ENCODE peak calls at places on chromosomes 12 and 14, in four cellular contexts. One of them, this sample, is unnamed. For H3K27me3, the result is how much of the 10 kb centered on the place peaks cover.

GRCh38 chr14:79822034-79822433 is 389.3 kb downstream of the DIO2 start:
- DNase-seq in fibroblast of lung: no peak
- DNase-seq in K562: no peak
- DNase-seq in mammary epithelial cell: no peak
- DNase-seq in this sample: no peak

GRCh38 chr14:25400607-25401206 is 350.8 kb upstream of the STXBP6 start:
- DNase-seq in K562: peak
- DNase-seq in mammary epithelial cell: peak
- DNase-seq in fibroblast of lung: peak
- DNase-seq in this sample: peak

GRCh38 chr12:122870867-122871664 is 24.9 kb downstream of the VPS37B start:
- DNase-seq in mammary epithelial cell: no peak
- DNase-seq in fibroblast of lung: peak
- DNase-seq in K562: no peak
- DNase-seq in this sample: no peak

GRCh38 chr12:100545092-100545491 is 28.4 kb upstream of the GAS2L3 start:
- DNase-seq in mammary epithelial cell: peak
- DNase-seq in fibroblast of lung: peak
- DNase-seq in K562: no peak
- DNase-seq in this sample: no peak

GRCh38 chr14:77421241-77421640 is 2.1 kb downstream of the NOXRED1 start:
- DNase-seq in K562: no peak
- DNase-seq in fibroblast of lung: peak
- DNase-seq in mammary epithelial cell: peak
- DNase-seq in this sample: no peak

GRCh38 chr14:21894003-21894897 is 220.6 kb upstream of the OR4E1 start:
- DNase-seq in fibroblast of lung: no peak
- DNase-seq in mammary epithelial cell: no peak
- DNase-seq in K562: no peak
- DNase-seq in this sample: peak

GRCh38 chr14:104007121-104007520 is 64.8 kb upstream of the RD3L start:
- DNase-seq in K562: no peak
- DNase-seq in mammary epithelial cell: no peak
- DNase-seq in fibroblast of lung: no peak
- DNase-seq in this sample: no peak

GRCh38 chr12:100860611-100861010 is 66.0 kb downstream of the ANO4 start:
- DNase-seq in mammary epithelial cell: no peak
- DNase-seq in fibroblast of lung: peak
- DNase-seq in K562: no peak
- DNase-seq in this sample: no peak

GRCh38 chr12:49643961-49644619 is 20.7 kb downstream of the PRPF40B start:
- DNase-seq in mammary epithelial cell: peak
- DNase-seq in K562: no peak
- DNase-seq in fibroblast of lung: no peak
- DNase-seq in this sample: no peak

GRCh38 chr14:53055003-53055402 is 98.1 kb downstream of the DDHD1 start:
- DNase-seq in mammary epithelial cell: peak
- DNase-seq in fibroblast of lung: peak
- DNase-seq in K562: peak
- DNase-seq in this sample: no peak

GRCh38 chr14:102998393-102998792 is 59.0 kb downstream of the CDC42BPB start:
- DNase-seq in mammary epithelial cell: no peak
- DNase-seq in fibroblast of lung: peak
- DNase-seq in K562: no peak
- DNase-seq in this sample: no peak

GRCh38 chr12:97756066-97756701 is 293.6 kb downstream of the RMST start:
- DNase-seq in fibroblast of lung: no peak
- DNase-seq in mammary epithelial cell: no peak
- DNase-seq in K562: no peak
- DNase-seq in this sample: no peak

GRCh38 chr12:30047499-30048262 is 263.9 kb upstream of the TMTC1 start:
- DNase-seq in K562: no peak
- DNase-seq in mammary epithelial cell: peak
- DNase-seq in fibroblast of lung: peak
- DNase-seq in this sample: no peak

GRCh38 chr12:64997858-64998257 is 123.2 kb downstream of the WIF1 start:
- DNase-seq in fibroblast of lung: no peak
- DNase-seq in mammary epithelial cell: no peak
- DNase-seq in K562: no peak
- DNase-seq in this sample: no peak

GRCh38 chr12:55724226-55724939 is 4.2 kb downstream of the RDH5 start:
- DNase-seq in fibroblast of lung: peak
- DNase-seq in K562: peak
- DNase-seq in mammary epithelial cell: peak
- DNase-seq in this sample: peak

GRCh38 chr14:93156693-93157369 is 27.9 kb downstream of the MOAP1 start:
- DNase-seq in mammary epithelial cell: no peak
- DNase-seq in fibroblast of lung: no peak
- DNase-seq in K562: no peak
- DNase-seq in this sample: no peak

GRCh38 chr12:116065561-116065960 is 211.9 kb downstream of the MED13L start:
- DNase-seq in mammary epithelial cell: no peak
- DNase-seq in fibroblast of lung: no peak
- DNase-seq in K562: no peak
- DNase-seq in this sample: no peak

GRCh38 chr12:507261-507853 is 47.6 kb downstream of the B4GALNT3 start:
- DNase-seq in K562: no peak
- DNase-seq in mammary epithelial cell: no peak
- DNase-seq in fibroblast of lung: no peak
- DNase-seq in this sample: no peak

GRCh38 chr14:92885279-92886061 is 37.5 kb upstream of the CHGA start:
- DNase-seq in fibroblast of lung: no peak
- DNase-seq in mammary epithelial cell: no peak
- DNase-seq in K562: no peak
- DNase-seq in this sample: no peak

GRCh38 chr12:76003263-76003640 is 28.3 kb downstream of the PHLDA1 start:
- DNase-seq in mammary epithelial cell: no peak
- DNase-seq in K562: no peak
- DNase-seq in fibroblast of lung: no peak
- DNase-seq in this sample: no peak

GRCh38 chr14:24338843-24339242 is 948 bp downstream of the RIPK3 start:
- DNase-seq in mammary epithelial cell: no peak
- DNase-seq in K562: no peak
- DNase-seq in fibroblast of lung: no peak
- DNase-seq in this sample: no peak

GRCh38 chr12:9077576-9078031 is 38.1 kb downstream of the A2M start:
- DNase-seq in fibroblast of lung: no peak
- DNase-seq in mammary epithelial cell: peak
- DNase-seq in K562: no peak
- DNase-seq in this sample: no peak

GRCh38 chr12:61023231-61023630 is 1237.0 kb upstream of the USP15 start:
- DNase-seq in K562: no peak
- DNase-seq in fibroblast of lung: no peak
- DNase-seq in mammary epithelial cell: no peak
- DNase-seq in this sample: no peak

GRCh38 chr14:69441948-69442347 is 42.6 kb upstream of the PLEKHD1 start:
- DNase-seq in fibroblast of lung: no peak
- DNase-seq in mammary epithelial cell: no peak
- DNase-seq in K562: no peak
- DNase-seq in this sample: no peak

GRCh38 chr12:49505672-49506071 is 33.2 kb upstream of the KCNH3 start:
- DNase-seq in fibroblast of lung: peak
- DNase-seq in mammary epithelial cell: peak
- DNase-seq in K562: no peak
- DNase-seq in this sample: no peak

GRCh38 chr14:50320279-50320678 is 8.2 kb downstream of the DMAC2L start:
- DNase-seq in fibroblast of lung: peak
- DNase-seq in mammary epithelial cell: peak
- DNase-seq in K562: no peak
- DNase-seq in this sample: no peak

GRCh38 chr12:47378222-47378582 is 298.4 kb upstream of the AMIGO2 start:
- DNase-seq in fibroblast of lung: no peak
- DNase-seq in K562: no peak
- DNase-seq in mammary epithelial cell: no peak
- DNase-seq in this sample: no peak

GRCh38 chr12:46214668-46215429 is 54.0 kb downstream of the SLC38A1 start:
- DNase-seq in fibroblast of lung: peak
- DNase-seq in K562: no peak
- DNase-seq in mammary epithelial cell: no peak
- DNase-seq in this sample: no peak

GRCh38 chr12:1838223-1838993 is 18.0 kb downstream of the LRTM2 start:
- DNase-seq in mammary epithelial cell: no peak
- DNase-seq in K562: no peak
- DNase-seq in fibroblast of lung: peak
- DNase-seq in this sample: no peak

GRCh38 chr12:1839464-1839863 is 19.1 kb downstream of the LRTM2 start:
- DNase-seq in fibroblast of lung: no peak
- DNase-seq in K562: no peak
- DNase-seq in mammary epithelial cell: no peak
- DNase-seq in this sample: no peak

GRCh38 chr12:1839956-1840550 is 19.7 kb downstream of the LRTM2 start:
- DNase-seq in K562: no peak
- DNase-seq in mammary epithelial cell: no peak
- DNase-seq in fibroblast of lung: no peak
- DNase-seq in this sample: no peak

GRCh38 chr12:1837541-1838206 is 17.3 kb downstream of the LRTM2 start:
- DNase-seq in mammary epithelial cell: no peak
- DNase-seq in K562: no peak
- DNase-seq in fibroblast of lung: peak
- DNase-seq in this sample: no peak

GRCh38 chr12:1838994-1839365 is 18.6 kb downstream of the LRTM2 start:
- DNase-seq in K562: no peak
- DNase-seq in fibroblast of lung: no peak
- DNase-seq in mammary epithelial cell: no peak
- DNase-seq in this sample: no peak
- H3K4me2 ChIP-seq in K562: no peak
- H3K4me2 ChIP-seq in fibroblast of lung: no peak
- H3K4me2 ChIP-seq in mammary epithelial cell: no peak
- H3K4me2 ChIP-seq in this sample: no peak

GRCh38 chr14:67486890-67487289 is 1.6 kb downstream of the TMEM229B start:
- DNase-seq in fibroblast of lung: no peak
- DNase-seq in mammary epithelial cell: no peak
- DNase-seq in K562: no peak
- DNase-seq in this sample: no peak

GRCh38 chr14:67485501-67486095 is 2.9 kb downstream of the TMEM229B start:
- DNase-seq in fibroblast of lung: peak
- DNase-seq in mammary epithelial cell: no peak
- DNase-seq in K562: no peak
- DNase-seq in this sample: no peak

GRCh38 chr14:67487332-67487731 is 1.2 kb downstream of the TMEM229B start:
- DNase-seq in fibroblast of lung: no peak
- DNase-seq in K562: no peak
- DNase-seq in mammary epithelial cell: no peak
- DNase-seq in this sample: no peak

GRCh38 chr14:67482765-67483164 is 5.8 kb downstream of the TMEM229B start:
- DNase-seq in fibroblast of lung: no peak
- DNase-seq in K562: no peak
- DNase-seq in mammary epithelial cell: no peak
- DNase-seq in this sample: no peak

GRCh38 chr14:67483599-67484270 is 4.8 kb downstream of the TMEM229B start:
- DNase-seq in fibroblast of lung: no peak
- DNase-seq in K562: no peak
- DNase-seq in mammary epithelial cell: no peak
- DNase-seq in this sample: no peak
- H3K27me3 ChIP-seq in fibroblast of lung: under half
- H3K27me3 ChIP-seq in K562: under half
- H3K27me3 ChIP-seq in mammary epithelial cell: under half
- H3K27me3 ChIP-seq in this sample: under half

GRCh38 chr14:32495435-32495734 is 166.3 kb downstream of the AKAP6 start:
- DNase-seq in fibroblast of lung: no peak
- DNase-seq in mammary epithelial cell: no peak
- DNase-seq in K562: no peak
- DNase-seq in this sample: no peak

GRCh38 chr14:32492482-32492881 is 163.4 kb downstream of the AKAP6 start:
- DNase-seq in mammary epithelial cell: no peak
- DNase-seq in K562: no peak
- DNase-seq in fibroblast of lung: peak
- DNase-seq in this sample: no peak

GRCh38 chr14:32497233-32497632 is 168.1 kb downstream of the AKAP6 start:
- DNase-seq in fibroblast of lung: no peak
- DNase-seq in K562: no peak
- DNase-seq in mammary epithelial cell: no peak
- DNase-seq in this sample: no peak

GRCh38 chr14:32491413-32492016 is 162.4 kb downstream of the AKAP6 start:
- DNase-seq in mammary epithelial cell: no peak
- DNase-seq in fibroblast of lung: no peak
- DNase-seq in K562: no peak
- DNase-seq in this sample: no peak

DNA sequence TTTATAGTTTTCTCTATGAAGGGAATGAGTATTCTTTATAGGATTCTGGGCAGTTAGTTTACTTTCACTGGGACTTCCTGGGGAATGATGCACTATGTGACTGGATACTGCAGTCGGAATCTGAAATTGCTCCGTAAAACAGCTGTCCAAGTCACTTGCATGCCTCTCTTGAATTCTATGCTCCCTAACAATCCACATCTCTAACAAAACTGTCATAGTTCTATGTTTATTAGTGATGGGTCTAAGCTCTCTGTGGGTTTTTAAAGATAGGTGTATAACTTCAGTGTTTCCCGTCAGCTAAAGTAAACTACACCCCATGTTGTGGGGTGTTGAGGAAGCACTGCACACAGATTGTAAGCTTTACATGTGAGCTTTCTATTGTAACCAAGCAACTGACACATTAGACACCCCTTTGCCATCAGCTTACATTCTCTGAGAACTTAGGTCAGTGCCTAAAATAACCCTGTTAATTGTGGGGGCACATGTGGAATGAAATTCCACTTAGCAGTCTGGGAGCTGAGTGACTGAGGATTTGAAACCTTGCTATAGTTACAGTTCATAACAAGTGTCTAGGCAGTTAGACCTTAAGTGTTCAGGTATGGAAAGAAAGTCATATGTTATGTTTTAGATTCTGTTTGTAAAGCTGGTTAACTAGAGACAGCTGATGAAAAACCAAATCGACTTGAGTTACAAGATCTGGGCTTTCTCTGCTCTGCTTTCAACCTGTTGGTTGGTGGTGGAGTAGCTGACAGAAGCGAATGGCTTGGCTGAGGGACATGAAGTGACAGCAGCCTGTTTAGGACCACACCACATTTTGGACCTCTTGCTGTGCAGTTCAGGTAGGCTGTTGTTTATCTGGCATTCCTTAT is 165.7 kb downstream of the AKAP6 start:
- DNase-seq in K562: no peak
- DNase-seq in mammary epithelial cell: no peak
- DNase-seq in fibroblast of lung: no peak
- DNase-seq in this sample: no peak
- H3K4me3 ChIP-seq in K562: no peak
- H3K4me3 ChIP-seq in mammary epithelial cell: no peak
- H3K4me3 ChIP-seq in fibroblast of lung: no peak
- H3K4me3 ChIP-seq in this sample: no peak

GRCh38 chr14:94614802-94615201 is 2.6 kb downstream of the SERPINA3 start:
- DNase-seq in mammary epithelial cell: no peak
- DNase-seq in K562: no peak
- DNase-seq in fibroblast of lung: no peak
- DNase-seq in this sample: no peak

GRCh38 chr14:94613720-94614644 is 1.8 kb downstream of the SERPINA3 start:
- DNase-seq in K562: no peak
- DNase-seq in fibroblast of lung: no peak
- DNase-seq in mammary epithelial cell: no peak
- DNase-seq in this sample: no peak

GRCh38 chr14:94611179-94611578 is 1.0 kb upstream of the SERPINA3 start:
- DNase-seq in fibroblast of lung: no peak
- DNase-seq in mammary epithelial cell: no peak
- DNase-seq in K562: no peak
- DNase-seq in this sample: no peak

GRCh38 chr14:94612580-94613554 is 676 bp downstream of the SERPINA3 start:
- DNase-seq in K562: no peak
- DNase-seq in mammary epithelial cell: peak
- DNase-seq in fibroblast of lung: peak
- DNase-seq in this sample: no peak

GRCh38 chr14:94612174-94612573 is at the start of gene SERPINA3:
- DNase-seq in K562: no peak
- DNase-seq in fibroblast of lung: peak
- DNase-seq in mammary epithelial cell: peak
- DNase-seq in this sample: no peak
- H3K4me2 ChIP-seq in K562: no peak
- H3K4me2 ChIP-seq in fibroblast of lung: no peak
- H3K4me2 ChIP-seq in mammary epithelial cell: peak
- H3K4me2 ChIP-seq in this sample: no peak

This sample was measured in PC-9.